ENCODE peak calls at places on chromosomes 7 and 10, in six cellular contexts. W is AG09309, U is endodermal cell, E is fibroblast of lung, A is uterus, K is ovary. S is an unnamed sample.

GRCh38 chr7:24587853-24588252 is 14.6 kb downstream of the PALS2 start:
- DNase-seq in U (peak), K (no peak), E (no peak), W (no peak), A (no peak), S (no peak)

GRCh38 chr10:15237351-15237750 is 68.9 kb upstream of the NMT2 start:
- DNase-seq in U (no peak), W (no peak), A (no peak), E (peak), K (no peak), S (no peak)

GRCh38 chr7:1553513-1554210 is 2.3 kb downstream of the TMEM184A start:
- DNase-seq in W (no peak), U (no peak), A (no peak), K (no peak), E (no peak), S (no peak)

GRCh38 chr10:103350522-103351260 is at the start of gene PCGF6:
- DNase-seq in W (no peak), U (peak), E (peak), K (peak), A (peak), S (peak)

GRCh38 chr10:121598261-121599249 is at the start of gene FGFR2:
- DNase-seq in E (peak), U (peak), K (peak), A (peak), W (no peak), S (peak)

GRCh38 chr7:151248191-151249033 is at the start of gene SMARCD3:
- DNase-seq in A (peak), U (peak), E (peak), W (no peak), K (peak), S (no peak)

GRCh38 chr7:152675761-152676636 is at the start of gene XRCC2:
- DNase-seq in K (peak), A (peak), E (peak), U (peak), W (peak), S (peak)

GRCh38 chr10:96488161-96488935 is 25.4 kb downstream of the TLL2 start:
- DNase-seq in U (no peak), E (peak), K (no peak), W (no peak), A (no peak), S (no peak)

GRCh38 chr7:1854521-1855395 is 184.7 kb downstream of the ELFN1 start:
- DNase-seq in A (no peak), K (peak), U (peak), E (no peak), W (no peak), S (no peak)

GRCh38 chr7:20870977-20871376 is 84.3 kb upstream of the SP8 start:
- DNase-seq in U (no peak), K (no peak), E (no peak), W (no peak), A (no peak), S (no peak)

GRCh38 chr7:17934094-17934493 is 6.2 kb downstream of the SNX13 start:
- DNase-seq in W (no peak), U (no peak), A (no peak), E (peak), K (no peak), S (no peak)

GRCh38 chr10:74975758-74976157 is 135.7 kb upstream of the SAMD8 start:
- DNase-seq in U (no peak), E (no peak), A (no peak), K (no peak), W (no peak), S (no peak)
- TF ChIP-seq CTCF in U (no peak), E (no peak), A (no peak), K (no peak), W (no peak), S (no peak)

GRCh38 chr10:60254776-60255175 is 134.9 kb downstream of the ANK3 start:
- DNase-seq in E (no peak), W (no peak), U (no peak), K (no peak), A (no peak), S (no peak)

GRCh38 chr10:60253490-60253889 is 136.2 kb downstream of the ANK3 start:
- DNase-seq in K (no peak), E (no peak), U (no peak), A (no peak), W (no peak), S (no peak)

GRCh38 chr10:60257767-60258428 is 131.8 kb downstream of the ANK3 start:
- DNase-seq in W (no peak), E (no peak), K (no peak), A (no peak), U (no peak), S (no peak)

GRCh38 chr10:60258429-60258797 is 131.3 kb downstream of the ANK3 start:
- DNase-seq in A (no peak), U (no peak), E (no peak), W (no peak), K (no peak), S (no peak)

DNA sequence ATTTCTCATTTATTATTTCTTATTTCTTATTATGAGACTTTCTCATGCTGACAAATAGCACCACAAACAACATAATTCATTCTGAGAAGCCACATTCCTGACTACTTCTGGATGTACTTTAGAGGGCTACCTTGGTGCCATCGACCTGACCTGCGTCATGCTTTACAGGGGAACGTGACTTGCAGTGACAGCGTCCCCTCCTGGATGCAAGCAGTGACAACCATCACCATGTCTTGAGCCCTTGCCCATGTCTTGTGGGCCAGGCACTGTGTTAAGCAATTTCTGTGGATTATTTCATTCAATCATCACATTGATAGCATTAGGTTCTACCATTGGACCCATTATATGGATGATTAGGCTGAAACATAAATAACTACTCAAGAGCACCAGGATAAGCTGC is 137.0 kb downstream of the ANK3 start:
- DNase-seq in A (no peak), W (no peak), K (no peak), E (no peak), U (no peak), S (no peak)
- TF ChIP-seq CTCF in A (no peak), W (no peak), K (no peak), E (no peak), U (peak), S (no peak)

GRCh38 chr10:30510184-30510931 is 76.4 kb downstream of the MAP3K8 start:
- DNase-seq in K (no peak), A (peak), U (no peak), E (peak), W (peak), S (no peak)
- TF ChIP-seq CTCF in K (no peak), A (no peak), U (no peak), E (peak), W (peak), S (peak)

GRCh38 chr10:119917777-119918176 is 25.2 kb downstream of the SEC23IP start:
- DNase-seq in A (no peak), K (no peak), E (no peak), U (no peak), W (no peak), S (no peak)
- TF ChIP-seq CTCF in A (no peak), K (no peak), E (peak), U (no peak), W (no peak), S (peak)

DNA sequence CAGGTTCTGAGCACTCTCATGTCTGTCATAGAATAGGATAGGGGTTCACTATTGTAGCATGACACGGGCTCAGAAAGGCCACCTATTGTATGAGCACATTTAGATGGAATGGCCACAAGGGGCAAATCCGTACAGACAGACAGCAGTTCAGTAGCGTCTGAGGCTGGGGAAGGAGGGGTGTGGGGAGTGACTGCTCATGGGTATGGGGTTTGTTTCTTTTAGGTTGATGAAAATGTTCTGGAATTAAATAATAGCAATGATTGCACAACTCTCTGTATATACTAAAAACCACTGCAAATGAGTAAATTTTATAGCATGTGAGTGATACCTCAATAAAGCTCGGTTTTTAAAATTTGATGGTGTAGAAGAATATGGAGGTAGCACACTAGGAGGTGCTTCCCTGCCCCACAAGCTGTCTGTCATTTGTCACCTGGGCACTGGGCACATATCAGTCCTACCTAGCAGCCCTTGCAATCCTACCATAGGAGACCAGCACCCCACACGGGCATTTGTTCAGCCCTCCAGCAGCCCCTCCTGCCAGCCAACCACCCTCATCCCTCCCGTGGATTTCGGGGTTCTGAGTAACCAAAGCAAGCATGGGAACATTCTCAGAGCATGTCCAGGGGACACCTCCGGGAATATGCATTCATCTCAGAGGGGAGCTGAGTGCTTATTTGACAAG is 35.2 kb downstream of the KCNMA1 start:
- DNase-seq in A (no peak), K (no peak), W (no peak), U (no peak), E (no peak), S (no peak)
- TF ChIP-seq CTCF in A (no peak), K (no peak), W (peak), U (peak), E (peak), S (peak)

DNA sequence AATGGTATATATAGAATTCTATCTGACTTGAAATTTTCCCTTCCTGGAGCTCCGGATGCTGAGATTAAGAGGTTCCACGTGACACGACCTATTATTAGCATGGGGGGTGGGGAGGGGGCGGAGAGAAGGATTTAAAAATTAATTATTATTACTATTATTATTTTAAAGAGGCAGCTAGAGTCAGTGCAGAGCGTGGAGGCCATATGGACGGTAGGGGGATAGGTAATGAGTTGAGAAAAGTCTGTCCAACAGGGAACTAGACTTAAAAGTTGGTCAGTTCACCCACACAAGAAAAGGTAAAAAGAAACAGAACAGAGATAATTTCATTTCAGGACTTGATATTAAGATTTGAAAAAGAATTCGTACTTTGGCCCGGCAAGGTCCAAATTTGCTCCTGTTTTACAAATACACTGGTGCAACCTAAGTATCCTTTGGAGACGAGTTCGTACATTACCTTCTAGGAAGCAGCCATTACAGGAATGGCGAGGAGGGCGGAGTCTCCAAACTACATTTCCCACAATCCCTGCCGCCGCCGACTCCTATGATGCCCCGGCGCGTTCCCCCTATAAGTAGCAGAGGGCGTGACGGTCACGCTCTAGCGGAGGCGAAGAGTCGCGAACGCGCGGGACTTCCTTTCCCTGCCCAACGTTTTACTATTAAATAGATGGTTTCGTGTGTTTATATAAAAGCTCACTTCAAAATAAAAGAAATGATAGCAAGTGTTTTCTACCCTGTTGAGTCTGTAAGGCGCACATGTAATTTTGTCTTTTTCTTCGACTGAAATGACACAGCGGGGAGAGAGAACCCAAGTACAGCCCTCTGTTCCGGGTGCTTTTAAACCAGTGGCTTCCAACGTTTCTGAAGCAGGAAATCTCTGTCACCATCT is at the start of gene SMIM30:
- DNase-seq in E (peak), W (peak), U (peak), A (peak), K (peak), S (peak)
- TF ChIP-seq CTCF in E (no peak), W (no peak), U (no peak), A (no peak), K (no peak), S (no peak)

S was measured in osteocyte.